ENCODE peak calls at places on chromosomes 6 and 20, in nine cellular contexts. G, K, V, Z, E, X, C, N and F are unnamed samples.

GRCh38 chr6:148932731-148933130 is 185.9 kb downstream of the UST start:
- DNase-seq in V (peak; percentile 80), E (no peak), C (no peak), X (no peak), Z (no peak), G (no peak), K (no peak), N (peak; percentile 49), F (no peak)

GRCh38 chr20:48621256-48622078 is 206.3 kb downstream of the PREX1 start:
- DNase-seq in V (no peak), Z (peak; percentile 94), X (no peak), K (no peak), E (peak; percentile 91), N (peak; percentile 42), G (peak; percentile 66), C (no peak), F (no peak)

GRCh38 chr6:111861321-111861938 is 11.8 kb downstream of the FYN start:
- DNase-seq in G (no peak), C (no peak), N (no peak), X (no peak), E (no peak), V (no peak), K (no peak), Z (no peak), F (no peak)

GRCh38 chr6:147154454-147154853 is 49.8 kb upstream of the STXBP5 start:
- DNase-seq in V (peak; percentile 49), N (no peak), E (peak; percentile 78), C (peak; percentile 72), K (no peak), Z (peak; percentile 94), X (no peak), G (no peak), F (no peak)

GRCh38 chr6:27865952-27866369 is 46.2 kb downstream of the OR2B2 start:
- DNase-seq in N (no peak), E (no peak), G (no peak), C (no peak), V (no peak), X (peak; percentile 20), Z (peak; percentile 23), K (no peak), F (no peak)

GRCh38 chr20:53631909-53632662 is 38.4 kb upstream of the ZNF217 start:
- DNase-seq in V (no peak), Z (no peak), N (no peak), C (no peak), X (no peak), G (no peak), E (no peak), K (no peak), F (no peak)

GRCh38 chr20:49344975-49345374 is 67.1 kb upstream of the ZNFX1 start:
- DNase-seq in X (no peak), Z (peak; percentile 97), K (peak; percentile 67), C (peak; percentile 88), G (peak; percentile 89), E (peak; percentile 100), N (peak; percentile 95), V (peak; percentile 96), F (no peak)

GRCh38 chr20:48910360-48910781 is 11.1 kb upstream of the ARFGEF2 start:
- DNase-seq in V (peak; percentile 70), X (no peak), G (no peak), C (peak; percentile 45), N (no peak), E (no peak), Z (no peak), K (no peak), F (no peak)

GRCh38 chr6:68197356-68197755 is 437.7 kb upstream of the ADGRB3 start:
- DNase-seq in V (peak; percentile 17), G (no peak), X (no peak), C (peak; percentile 15), E (no peak), Z (peak; percentile 3), K (no peak), N (peak; percentile 29), F (no peak)

GRCh38 chr6:68200929-68201328 is 434.2 kb upstream of the ADGRB3 start:
- DNase-seq in G (no peak), K (no peak), X (no peak), E (no peak), Z (no peak), N (no peak), C (no peak), V (no peak), F (no peak)

GRCh38 chr6:68194846-68195478 is 440.1 kb upstream of the ADGRB3 start:
- DNase-seq in N (no peak), E (no peak), C (no peak), Z (peak; percentile 2), K (no peak), G (no peak), V (no peak), X (no peak), F (no peak)

GRCh38 chr6:68192988-68193387 is 442.1 kb upstream of the ADGRB3 start:
- DNase-seq in G (no peak), Z (no peak), V (no peak), E (no peak), N (no peak), C (no peak), K (no peak), X (no peak), F (no peak)

GRCh38 chr6:68196645-68197044 is 438.4 kb upstream of the ADGRB3 start:
- DNase-seq in Z (peak; percentile 65), X (no peak), V (peak; percentile 43), G (no peak), N (peak; percentile 23), K (no peak), C (peak; percentile 31), E (peak; percentile 3), F (no peak)
- TF ChIP-seq CTCF in Z (peak; percentile 41), X (no peak), V (peak; percentile 13), G (no peak), N (peak; percentile 8), K (no peak), C (peak; percentile 10), E (peak; percentile 18), F (peak; percentile 53)

DNA sequence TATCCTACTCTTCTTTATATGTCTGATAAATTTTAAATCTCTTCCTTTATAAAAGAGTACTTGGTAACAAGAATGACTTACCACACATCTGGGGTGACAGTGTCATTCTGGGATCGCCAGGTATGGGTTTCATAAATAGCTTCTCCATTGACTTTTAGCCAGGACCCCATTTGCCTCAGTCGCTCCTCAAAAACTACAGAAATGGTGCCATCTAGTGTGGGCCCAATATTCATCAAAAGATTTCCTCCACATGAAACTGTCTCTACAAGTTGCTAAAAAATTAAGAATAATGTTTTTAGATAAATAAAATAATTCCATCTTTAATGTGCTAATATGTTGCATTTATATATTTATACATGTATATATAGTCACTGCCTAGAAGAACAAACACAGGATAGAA is 9.7 kb downstream of the FUCA2 start:
- DNase-seq in C (no peak), Z (no peak), K (no peak), N (no peak), V (no peak), X (no peak), G (no peak), E (no peak), F (no peak)
- TF ChIP-seq CTCF in C (no peak), Z (peak; percentile 13), K (no peak), N (peak; percentile 10), V (no peak), X (no peak), G (no peak), E (no peak), F (no peak)

GRCh38 chr6:84284428-84285033 is 57.1 kb upstream of the CEP162 start:
- DNase-seq in X (no peak), E (no peak), K (no peak), C (no peak), G (no peak), Z (peak; percentile 35), N (no peak), V (peak; percentile 41), F (peak; percentile 5)
- TF ChIP-seq CTCF in X (no peak), E (no peak), K (peak; percentile 13), C (peak; percentile 38), G (peak; percentile 36), Z (peak; percentile 66), N (peak; percentile 14), V (peak; percentile 52), F (peak; percentile 70)

GRCh38 chr6:160933256-160933655 is 58.3 kb upstream of the MAP3K4 start:
- DNase-seq in Z (no peak), E (no peak), C (no peak), V (no peak), X (no peak), K (no peak), N (no peak), G (no peak), F (no peak)
- TF ChIP-seq CTCF in Z (no peak), E (no peak), C (no peak), V (peak; percentile 12), X (no peak), K (no peak), N (no peak), G (no peak), F (no peak)

DNA sequence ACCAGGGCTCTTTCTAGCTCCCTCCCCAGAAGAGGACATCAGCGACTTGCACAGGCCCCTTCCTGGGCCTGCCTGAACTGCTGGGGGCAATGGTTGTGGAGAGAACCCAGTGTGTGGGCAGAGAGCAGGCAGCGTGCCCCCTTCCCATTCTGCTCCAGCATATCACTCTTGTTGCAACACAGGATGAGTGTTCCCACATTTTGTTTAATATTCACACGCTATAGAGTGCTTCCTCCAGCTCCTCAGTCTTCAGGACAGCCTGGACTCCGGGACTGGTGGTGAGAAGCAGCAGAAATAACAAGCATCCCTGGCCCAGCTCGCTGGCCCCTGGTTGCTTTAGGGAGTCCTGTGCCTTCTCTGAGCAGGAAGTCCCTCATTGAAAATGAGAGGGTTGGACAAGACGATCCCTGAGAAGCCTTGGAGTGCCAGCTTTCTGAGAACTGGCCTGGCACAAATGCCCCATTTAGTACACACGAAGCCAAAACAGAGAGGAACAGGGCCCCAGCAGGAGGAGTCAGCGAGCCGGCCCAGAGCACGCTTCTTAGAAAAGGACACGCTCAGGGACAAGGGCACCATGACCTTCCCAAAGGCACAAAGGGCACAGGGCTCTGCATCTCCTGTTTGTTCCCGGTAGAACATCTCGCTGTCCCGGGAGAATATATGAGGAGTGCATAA is 84.2 kb upstream of the FOXC1 start:
- DNase-seq in N (no peak), G (no peak), Z (no peak), K (no peak), C (no peak), E (no peak), V (no peak), X (no peak), F (no peak)
- TF ChIP-seq CTCF in N (no peak), G (no peak), Z (no peak), K (no peak), C (no peak), E (no peak), V (no peak), X (no peak), F (no peak)

DNA sequence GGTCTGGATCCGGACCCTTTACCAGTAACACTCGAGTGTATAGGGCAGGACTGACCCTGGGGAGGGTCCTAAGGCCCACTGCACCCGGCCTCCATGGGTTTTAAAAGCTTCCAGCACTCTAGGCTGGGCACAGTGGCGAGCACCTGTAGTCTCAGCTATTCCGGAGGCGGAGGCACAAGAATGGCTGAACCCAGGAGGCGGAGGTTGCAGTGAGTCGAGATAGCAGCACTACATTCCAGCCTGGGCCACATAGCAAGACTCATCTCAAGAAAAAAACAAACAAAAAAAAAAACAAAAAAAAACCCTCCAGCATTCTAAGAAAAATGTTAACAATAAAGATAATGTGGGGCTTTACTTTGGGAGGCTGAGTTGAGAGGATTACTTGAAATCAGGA is 114.1 kb upstream of the SHLD1 start:
- DNase-seq in E (no peak), K (no peak), V (no peak), N (no peak), G (no peak), X (no peak), Z (no peak), C (no peak), F (no peak)
- TF ChIP-seq CTCF in E (no peak), K (no peak), V (no peak), N (no peak), G (no peak), X (no peak), Z (no peak), C (no peak), F (no peak)